ENCODE peak calls at places on chromosomes 16 and 17, in ten cellular contexts. One of them, this sample, is unnamed.

GRCh38 chr16:75097941-75098897 is 18.4 kb downstream of the LDHD start:
- DNase-seq in progenitor cell of endocrine pancreas: no peak
- DNase-seq in ovary: no peak
- DNase-seq in transverse colon: no peak
- DNase-seq in stimulated activated CD8-positive, alpha-beta memory T cell treated with anti-CD3 and anti-CD28 coated beads, Interleukin-2, amount 100 ng/mL, for 1 hour: no peak
- DNase-seq in NCI-H345: no peak
- DNase-seq in posterior vena cava: no peak
- DNase-seq in B cell: no peak
- DNase-seq in activated CD8-positive, alpha-beta memory T cell treated with anti-CD3 and anti-CD28 coated beads, Interleukin-2, amount 50 U/mL, for 4 hours: peak
- DNase-seq in Peyer's patch: no peak
- DNase-seq in this sample: no peak

GRCh38 chr16:89201467-89202377 is 1.4 kb upstream of the SLC22A31 start:
- DNase-seq in progenitor cell of endocrine pancreas: peak
- DNase-seq in ovary: peak
- DNase-seq in transverse colon: peak
- DNase-seq in stimulated activated CD8-positive, alpha-beta memory T cell treated with anti-CD3 and anti-CD28 coated beads, Interleukin-2, amount 100 ng/mL, for 1 hour: peak
- DNase-seq in NCI-H345: peak
- DNase-seq in posterior vena cava: peak
- DNase-seq in B cell: peak
- DNase-seq in activated CD8-positive, alpha-beta memory T cell treated with anti-CD3 and anti-CD28 coated beads, Interleukin-2, amount 50 U/mL, for 4 hours: peak
- DNase-seq in Peyer's patch: peak
- DNase-seq in this sample: peak

GRCh38 chr17:6608321-6608720 is 32.2 kb downstream of the KIAA0753 start:
- DNase-seq in progenitor cell of endocrine pancreas: no peak
- DNase-seq in ovary: no peak
- DNase-seq in transverse colon: no peak
- DNase-seq in stimulated activated CD8-positive, alpha-beta memory T cell treated with anti-CD3 and anti-CD28 coated beads, Interleukin-2, amount 100 ng/mL, for 1 hour: no peak
- DNase-seq in NCI-H345: no peak
- DNase-seq in posterior vena cava: no peak
- DNase-seq in B cell: no peak
- DNase-seq in activated CD8-positive, alpha-beta memory T cell treated with anti-CD3 and anti-CD28 coated beads, Interleukin-2, amount 50 U/mL, for 4 hours: no peak
- DNase-seq in Peyer's patch: no peak
- DNase-seq in this sample: peak

GRCh38 chr17:77320501-77321256 is 179.9 kb downstream of the SEC14L1 start:
- DNase-seq in progenitor cell of endocrine pancreas: no peak
- DNase-seq in ovary: peak
- DNase-seq in transverse colon: peak
- DNase-seq in stimulated activated CD8-positive, alpha-beta memory T cell treated with anti-CD3 and anti-CD28 coated beads, Interleukin-2, amount 100 ng/mL, for 1 hour: no peak
- DNase-seq in NCI-H345: no peak
- DNase-seq in posterior vena cava: peak
- DNase-seq in B cell: peak
- DNase-seq in activated CD8-positive, alpha-beta memory T cell treated with anti-CD3 and anti-CD28 coated beads, Interleukin-2, amount 50 U/mL, for 4 hours: no peak
- DNase-seq in Peyer's patch: peak
- DNase-seq in this sample: peak

GRCh38 chr17:77748436-77748835 is 210.1 kb upstream of the TNRC6C start:
- DNase-seq in progenitor cell of endocrine pancreas: no peak
- DNase-seq in ovary: no peak
- DNase-seq in transverse colon: no peak
- DNase-seq in stimulated activated CD8-positive, alpha-beta memory T cell treated with anti-CD3 and anti-CD28 coated beads, Interleukin-2, amount 100 ng/mL, for 1 hour: no peak
- DNase-seq in NCI-H345: no peak
- DNase-seq in posterior vena cava: peak
- DNase-seq in B cell: no peak
- DNase-seq in activated CD8-positive, alpha-beta memory T cell treated with anti-CD3 and anti-CD28 coated beads, Interleukin-2, amount 50 U/mL, for 4 hours: no peak
- DNase-seq in Peyer's patch: no peak
- DNase-seq in this sample: no peak

GRCh38 chr17:14381606-14382005 is 80.7 kb downstream of the HS3ST3B1 start:
- DNase-seq in progenitor cell of endocrine pancreas: no peak
- DNase-seq in ovary: no peak
- DNase-seq in transverse colon: no peak
- DNase-seq in stimulated activated CD8-positive, alpha-beta memory T cell treated with anti-CD3 and anti-CD28 coated beads, Interleukin-2, amount 100 ng/mL, for 1 hour: no peak
- DNase-seq in NCI-H345: no peak
- DNase-seq in posterior vena cava: no peak
- DNase-seq in B cell: no peak
- DNase-seq in activated CD8-positive, alpha-beta memory T cell treated with anti-CD3 and anti-CD28 coated beads, Interleukin-2, amount 50 U/mL, for 4 hours: no peak
- DNase-seq in Peyer's patch: no peak
- DNase-seq in this sample: no peak

GRCh38 chr17:69430488-69430887 is 16.0 kb downstream of the MAP2K6 start:
- DNase-seq in progenitor cell of endocrine pancreas: no peak
- DNase-seq in ovary: no peak
- DNase-seq in transverse colon: no peak
- DNase-seq in stimulated activated CD8-positive, alpha-beta memory T cell treated with anti-CD3 and anti-CD28 coated beads, Interleukin-2, amount 100 ng/mL, for 1 hour: no peak
- DNase-seq in NCI-H345: no peak
- DNase-seq in posterior vena cava: no peak
- DNase-seq in B cell: no peak
- DNase-seq in activated CD8-positive, alpha-beta memory T cell treated with anti-CD3 and anti-CD28 coated beads, Interleukin-2, amount 50 U/mL, for 4 hours: no peak
- DNase-seq in Peyer's patch: no peak
- DNase-seq in this sample: no peak

GRCh38 chr17:57085448-57086068 is 512 bp downstream of the AKAP1 start:
- DNase-seq in progenitor cell of endocrine pancreas: peak
- DNase-seq in ovary: peak
- DNase-seq in transverse colon: peak
- DNase-seq in stimulated activated CD8-positive, alpha-beta memory T cell treated with anti-CD3 and anti-CD28 coated beads, Interleukin-2, amount 100 ng/mL, for 1 hour: peak
- DNase-seq in NCI-H345: peak
- DNase-seq in posterior vena cava: peak
- DNase-seq in B cell: peak
- DNase-seq in activated CD8-positive, alpha-beta memory T cell treated with anti-CD3 and anti-CD28 coated beads, Interleukin-2, amount 50 U/mL, for 4 hours: peak
- DNase-seq in Peyer's patch: peak
- DNase-seq in this sample: peak

GRCh38 chr16:64250866-64251265 is 871.0 kb downstream of the CDH11 start:
- DNase-seq in progenitor cell of endocrine pancreas: no peak
- DNase-seq in ovary: no peak
- DNase-seq in transverse colon: no peak
- DNase-seq in stimulated activated CD8-positive, alpha-beta memory T cell treated with anti-CD3 and anti-CD28 coated beads, Interleukin-2, amount 100 ng/mL, for 1 hour: no peak
- DNase-seq in NCI-H345: no peak
- DNase-seq in posterior vena cava: no peak
- DNase-seq in B cell: no peak
- DNase-seq in activated CD8-positive, alpha-beta memory T cell treated with anti-CD3 and anti-CD28 coated beads, Interleukin-2, amount 50 U/mL, for 4 hours: no peak
- DNase-seq in Peyer's patch: no peak
- DNase-seq in this sample: no peak

GRCh38 chr16:11315499-11315898 is 29.8 kb upstream of the RMI2 start:
- DNase-seq in progenitor cell of endocrine pancreas: no peak
- DNase-seq in ovary: peak
- DNase-seq in transverse colon: no peak
- DNase-seq in stimulated activated CD8-positive, alpha-beta memory T cell treated with anti-CD3 and anti-CD28 coated beads, Interleukin-2, amount 100 ng/mL, for 1 hour: no peak
- DNase-seq in NCI-H345: no peak
- DNase-seq in posterior vena cava: no peak
- DNase-seq in B cell: no peak
- DNase-seq in activated CD8-positive, alpha-beta memory T cell treated with anti-CD3 and anti-CD28 coated beads, Interleukin-2, amount 50 U/mL, for 4 hours: no peak
- DNase-seq in Peyer's patch: no peak
- DNase-seq in this sample: peak

GRCh38 chr17:4043862-4044261 is 79.6 kb upstream of the ATP2A3 start:
- DNase-seq in progenitor cell of endocrine pancreas: no peak
- DNase-seq in ovary: no peak
- DNase-seq in transverse colon: peak
- DNase-seq in stimulated activated CD8-positive, alpha-beta memory T cell treated with anti-CD3 and anti-CD28 coated beads, Interleukin-2, amount 100 ng/mL, for 1 hour: peak
- DNase-seq in NCI-H345: no peak
- DNase-seq in posterior vena cava: no peak
- DNase-seq in B cell: no peak
- DNase-seq in activated CD8-positive, alpha-beta memory T cell treated with anti-CD3 and anti-CD28 coated beads, Interleukin-2, amount 50 U/mL, for 4 hours: peak
- DNase-seq in Peyer's patch: peak
- DNase-seq in this sample: no peak

GRCh38 chr16:85718682-85719081 is 29.9 kb upstream of the GINS2 start:
- DNase-seq in progenitor cell of endocrine pancreas: no peak
- DNase-seq in ovary: no peak
- DNase-seq in transverse colon: peak
- DNase-seq in stimulated activated CD8-positive, alpha-beta memory T cell treated with anti-CD3 and anti-CD28 coated beads, Interleukin-2, amount 100 ng/mL, for 1 hour: no peak
- DNase-seq in NCI-H345: peak
- DNase-seq in posterior vena cava: no peak
- DNase-seq in B cell: no peak
- DNase-seq in activated CD8-positive, alpha-beta memory T cell treated with anti-CD3 and anti-CD28 coated beads, Interleukin-2, amount 50 U/mL, for 4 hours: no peak
- DNase-seq in Peyer's patch: peak
- DNase-seq in this sample: peak

GRCh38 chr16:88978608-88979346 is 1.8 kb upstream of the CBFA2T3 start:
- DNase-seq in progenitor cell of endocrine pancreas: no peak
- DNase-seq in ovary: no peak
- DNase-seq in transverse colon: peak
- DNase-seq in stimulated activated CD8-positive, alpha-beta memory T cell treated with anti-CD3 and anti-CD28 coated beads, Interleukin-2, amount 100 ng/mL, for 1 hour: no peak
- DNase-seq in NCI-H345: no peak
- DNase-seq in posterior vena cava: no peak
- DNase-seq in B cell: peak
- DNase-seq in activated CD8-positive, alpha-beta memory T cell treated with anti-CD3 and anti-CD28 coated beads, Interleukin-2, amount 50 U/mL, for 4 hours: no peak
- DNase-seq in Peyer's patch: peak
- DNase-seq in this sample: no peak

GRCh38 chr17:12789976-12790805 is 893 bp downstream of the ARHGAP44 start:
- DNase-seq in progenitor cell of endocrine pancreas: peak
- DNase-seq in ovary: peak
- DNase-seq in transverse colon: peak
- DNase-seq in stimulated activated CD8-positive, alpha-beta memory T cell treated with anti-CD3 and anti-CD28 coated beads, Interleukin-2, amount 100 ng/mL, for 1 hour: no peak
- DNase-seq in NCI-H345: peak
- DNase-seq in posterior vena cava: no peak
- DNase-seq in B cell: no peak
- DNase-seq in activated CD8-positive, alpha-beta memory T cell treated with anti-CD3 and anti-CD28 coated beads, Interleukin-2, amount 50 U/mL, for 4 hours: no peak
- DNase-seq in Peyer's patch: no peak
- DNase-seq in this sample: no peak

GRCh38 chr17:31008374-31009035 is 37.7 kb downstream of the RNF135 start:
- DNase-seq in progenitor cell of endocrine pancreas: peak
- DNase-seq in ovary: peak
- DNase-seq in transverse colon: peak
- DNase-seq in stimulated activated CD8-positive, alpha-beta memory T cell treated with anti-CD3 and anti-CD28 coated beads, Interleukin-2, amount 100 ng/mL, for 1 hour: peak
- DNase-seq in NCI-H345: peak
- DNase-seq in posterior vena cava: peak
- DNase-seq in B cell: peak
- DNase-seq in activated CD8-positive, alpha-beta memory T cell treated with anti-CD3 and anti-CD28 coated beads, Interleukin-2, amount 50 U/mL, for 4 hours: peak
- DNase-seq in Peyer's patch: peak
- DNase-seq in this sample: no peak

GRCh38 chr17:17555151-17555550 is 36.4 kb downstream of the PEMT start:
- DNase-seq in progenitor cell of endocrine pancreas: no peak
- DNase-seq in ovary: no peak
- DNase-seq in transverse colon: no peak
- DNase-seq in stimulated activated CD8-positive, alpha-beta memory T cell treated with anti-CD3 and anti-CD28 coated beads, Interleukin-2, amount 100 ng/mL, for 1 hour: no peak
- DNase-seq in NCI-H345: no peak
- DNase-seq in posterior vena cava: no peak
- DNase-seq in B cell: no peak
- DNase-seq in activated CD8-positive, alpha-beta memory T cell treated with anti-CD3 and anti-CD28 coated beads, Interleukin-2, amount 50 U/mL, for 4 hours: no peak
- DNase-seq in Peyer's patch: no peak
- DNase-seq in this sample: no peak

GRCh38 chr16:88060524-88061219 is 109.4 kb downstream of the BANP start:
- DNase-seq in progenitor cell of endocrine pancreas: no peak
- DNase-seq in ovary: no peak
- DNase-seq in transverse colon: no peak
- DNase-seq in stimulated activated CD8-positive, alpha-beta memory T cell treated with anti-CD3 and anti-CD28 coated beads, Interleukin-2, amount 100 ng/mL, for 1 hour: no peak
- DNase-seq in NCI-H345: no peak
- DNase-seq in posterior vena cava: peak
- DNase-seq in B cell: no peak
- DNase-seq in activated CD8-positive, alpha-beta memory T cell treated with anti-CD3 and anti-CD28 coated beads, Interleukin-2, amount 50 U/mL, for 4 hours: no peak
- DNase-seq in Peyer's patch: no peak
- DNase-seq in this sample: no peak

GRCh38 chr16:91484-91883 is 13.5 kb downstream of the MPG start:
- DNase-seq in progenitor cell of endocrine pancreas: no peak
- DNase-seq in ovary: no peak
- DNase-seq in transverse colon: no peak
- DNase-seq in stimulated activated CD8-positive, alpha-beta memory T cell treated with anti-CD3 and anti-CD28 coated beads, Interleukin-2, amount 100 ng/mL, for 1 hour: no peak
- DNase-seq in NCI-H345: peak
- DNase-seq in posterior vena cava: no peak
- DNase-seq in B cell: no peak
- DNase-seq in activated CD8-positive, alpha-beta memory T cell treated with anti-CD3 and anti-CD28 coated beads, Interleukin-2, amount 50 U/mL, for 4 hours: no peak
- DNase-seq in Peyer's patch: no peak
- DNase-seq in this sample: no peak

GRCh38 chr17:3526971-3527370 is 30.6 kb downstream of the TRPV3 start:
- DNase-seq in progenitor cell of endocrine pancreas: no peak
- DNase-seq in ovary: no peak
- DNase-seq in transverse colon: no peak
- DNase-seq in stimulated activated CD8-positive, alpha-beta memory T cell treated with anti-CD3 and anti-CD28 coated beads, Interleukin-2, amount 100 ng/mL, for 1 hour: no peak
- DNase-seq in NCI-H345: no peak
- DNase-seq in posterior vena cava: peak
- DNase-seq in B cell: no peak
- DNase-seq in activated CD8-positive, alpha-beta memory T cell treated with anti-CD3 and anti-CD28 coated beads, Interleukin-2, amount 50 U/mL, for 4 hours: no peak
- DNase-seq in Peyer's patch: no peak
- DNase-seq in this sample: no peak

GRCh38 chr17:13786000-13786598 is 184.4 kb upstream of the HS3ST3A1 start:
- DNase-seq in progenitor cell of endocrine pancreas: no peak
- DNase-seq in ovary: peak
- DNase-seq in transverse colon: no peak
- DNase-seq in stimulated activated CD8-positive, alpha-beta memory T cell treated with anti-CD3 and anti-CD28 coated beads, Interleukin-2, amount 100 ng/mL, for 1 hour: no peak
- DNase-seq in NCI-H345: no peak
- DNase-seq in posterior vena cava: no peak
- DNase-seq in B cell: no peak
- DNase-seq in activated CD8-positive, alpha-beta memory T cell treated with anti-CD3 and anti-CD28 coated beads, Interleukin-2, amount 50 U/mL, for 4 hours: no peak
- DNase-seq in Peyer's patch: no peak
- DNase-seq in this sample: no peak

This sample was measured in A549.